ENCODE peak calls at places on chromosomes 2 and 18, in seven cellular contexts. L, J, F, N, Y, D and Q are unnamed samples.

GRCh38 chr2:5756266-5756665 is 64.1 kb downstream of the SOX11 start:
- DNase-seq in F (no peak), D (no peak), L (no peak), N (no peak), Y (no peak), J (no peak), Q (no peak)

GRCh38 chr2:105038383-105039061 is 653 bp downstream of the MRPS9 start:
- DNase-seq in Y (no peak), J (peak), D (no peak), L (no peak), N (peak), F (no peak), Q (no peak)

GRCh38 chr2:106575955-106576354 is 88.8 kb downstream of the CD8B2 start:
- DNase-seq in N (no peak), J (peak), Y (no peak), D (no peak), L (no peak), F (no peak), Q (no peak)

GRCh38 chr2:232028631-232029030 is 67.1 kb downstream of the DIS3L2 start:
- DNase-seq in L (no peak), J (peak), D (no peak), F (no peak), Y (no peak), N (no peak), Q (no peak)

GRCh38 chr2:233832869-233833812 is 21.2 kb downstream of the HJURP start:
- DNase-seq in J (peak), F (peak), D (peak), N (no peak), Y (peak), L (no peak), Q (peak)

GRCh38 chr2:56102866-56103265 is 80.9 kb upstream of the CCDC85A start:
- DNase-seq in J (peak), N (no peak), D (no peak), F (no peak), L (no peak), Y (no peak), Q (no peak)

GRCh38 chr2:217954469-217954868 is 48.3 kb downstream of the TNS1 start:
- DNase-seq in D (no peak), N (no peak), J (no peak), L (no peak), F (no peak), Y (no peak), Q (no peak)

GRCh38 chr2:237449193-237449797 is 35.3 kb upstream of the COL6A3 start:
- DNase-seq in L (no peak), F (no peak), J (peak), Y (peak), N (no peak), D (no peak), Q (no peak)

GRCh38 chr2:62765619-62766376 is 60.3 kb downstream of the EHBP1 start:
- DNase-seq in J (no peak), D (no peak), F (no peak), L (no peak), Y (no peak), N (no peak), Q (no peak)

GRCh38 chr18:11110509-11110908 is 38.9 kb downstream of the PIEZO2 start:
- DNase-seq in Y (no peak), F (no peak), N (no peak), D (no peak), L (no peak), J (no peak), Q (no peak)

GRCh38 chr2:18650221-18650620 is 60.9 kb upstream of the NT5C1B start:
- DNase-seq in N (no peak), F (no peak), J (no peak), Y (no peak), D (no peak), L (no peak), Q (no peak)

GRCh38 chr2:238167344-238167715 is 8.6 kb downstream of the ERFE start:
- DNase-seq in F (no peak), N (no peak), D (no peak), Y (peak), J (no peak), L (no peak), Q (no peak)

GRCh38 chr2:102112692-102113665 is 29.6 kb upstream of the IL1R1 start:
- DNase-seq in F (no peak), N (no peak), Y (no peak), D (no peak), J (peak), L (no peak), Q (no peak)

GRCh38 chr2:16218651-16219050 is 278.3 kb downstream of the MYCN start:
- DNase-seq in N (peak), Y (no peak), F (peak), D (peak), L (no peak), J (no peak), Q (peak)

GRCh38 chr2:234643407-234643806 is 146.5 kb upstream of the ARL4C start:
- DNase-seq in J (peak), Y (no peak), D (no peak), F (peak), L (no peak), N (no peak), Q (no peak)

GRCh38 chr2:239253264-239253663 is 147.6 kb downstream of the HDAC4 start:
- DNase-seq in J (no peak), F (peak), Y (no peak), N (no peak), D (no peak), L (no peak), Q (peak)

GRCh38 chr18:63963610-63964256 is 6.1 kb upstream of the SERPINB8 start:
- DNase-seq in D (peak), L (peak), F (peak), J (peak), N (peak), Y (no peak), Q (peak)

GRCh38 chr2:199950396-199950795 is 4.9 kb downstream of the TYW5 start:
- DNase-seq in J (no peak), Y (no peak), D (no peak), F (no peak), L (no peak), N (no peak), Q (no peak)

GRCh38 chr2:102789349-102790085 is 27.7 kb downstream of the TMEM182 start:
- DNase-seq in F (no peak), L (no peak), N (no peak), J (no peak), D (no peak), Y (no peak), Q (no peak)

GRCh38 chr2:26847663-26848335 is at the start of gene DPYSL5:
- DNase-seq in F (no peak), Y (no peak), J (no peak), D (peak), L (no peak), N (no peak), Q (peak)

GRCh38 chr2:233047667-233048066 is 12.5 kb upstream of the INPP5D start:
- DNase-seq in F (no peak), D (no peak), Y (peak), J (no peak), L (no peak), N (no peak), Q (no peak)

GRCh38 chr2:204019572-204020501 is 83.3 kb downstream of the ICOS start:
- DNase-seq in F (no peak), J (no peak), L (no peak), Y (no peak), N (no peak), D (no peak), Q (no peak)

GRCh38 chr2:160368988-160369935 is 124.3 kb downstream of the RBMS1 start:
- DNase-seq in Y (no peak), L (no peak), J (peak), N (no peak), F (no peak), D (no peak), Q (no peak)

GRCh38 chr2:111715987-111716900 is 167.7 kb downstream of the ANAPC1 start:
- DNase-seq in J (no peak), D (no peak), L (no peak), N (no peak), F (no peak), Y (no peak), Q (no peak)

DNA sequence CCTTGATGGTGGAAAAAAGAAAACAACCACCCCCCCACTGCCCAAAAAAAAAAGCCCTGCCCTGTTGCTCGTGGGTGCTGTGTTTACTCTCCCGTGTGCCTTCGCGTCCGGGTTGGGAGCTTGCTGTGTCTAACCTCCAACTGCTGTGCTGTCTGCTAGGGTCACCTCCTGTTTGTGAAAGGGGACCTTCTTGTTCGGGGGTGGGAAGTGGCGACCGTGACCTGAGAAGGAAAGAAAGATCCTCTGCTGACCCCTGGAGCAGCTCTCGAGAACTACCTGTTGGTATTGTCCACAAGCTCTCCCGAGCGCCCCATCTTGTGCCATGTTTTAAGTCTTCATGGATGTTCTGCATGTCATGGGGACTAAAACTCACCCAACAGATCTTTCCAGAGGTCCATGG is 28.0 kb downstream of the MAL start:
- DNase-seq in F (no peak), D (peak), L (peak), J (no peak), Y (no peak), N (no peak), Q (no peak)
- TF ChIP-seq CTCF in F (no peak), D (peak), L (no peak), J (no peak), Y (no peak), N (no peak), Q (peak)

GRCh38 chr18:286515-287310 is 18.9 kb upstream of the THOC1 start:
- DNase-seq in F (no peak), N (no peak), D (no peak), L (no peak), J (peak), Y (no peak), Q (no peak)
- TF ChIP-seq CTCF in F (peak), N (peak), D (peak), L (no peak), J (peak), Y (no peak), Q (no peak)

DNA sequence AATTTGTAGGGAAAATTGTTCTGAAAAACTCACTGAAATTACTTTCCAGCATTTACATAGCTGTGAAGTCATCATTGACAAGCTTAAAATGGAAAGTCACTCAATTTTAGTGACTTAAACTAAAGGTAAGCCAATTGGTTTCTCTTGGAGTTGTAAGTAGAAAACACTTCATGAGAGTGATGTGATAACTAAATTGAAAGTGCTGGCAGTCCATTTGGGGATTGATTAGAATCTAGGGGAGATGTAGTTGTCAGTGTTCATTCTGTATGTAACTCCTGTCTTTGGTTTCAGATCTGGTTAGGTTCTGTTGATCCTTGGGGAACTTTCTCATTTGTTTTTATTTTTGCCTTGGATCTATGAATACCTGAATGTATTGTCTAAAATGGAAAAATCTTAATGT is 53.8 kb downstream of the COX7A2L start:
- DNase-seq in L (no peak), N (no peak), D (no peak), J (no peak), Y (no peak), F (no peak), Q (no peak)
- TF ChIP-seq CTCF in L (no peak), N (no peak), D (no peak), J (no peak), Y (no peak), F (no peak), Q (no peak)

GRCh38 chr2:54650612-54651011 is 72.8 kb upstream of the EML6 start:
- DNase-seq in D (no peak), F (no peak), Y (no peak), L (no peak), J (no peak), N (no peak), Q (no peak)

GRCh38 chr2:54649191-54649590 is 74.3 kb upstream of the EML6 start:
- DNase-seq in L (no peak), F (no peak), D (no peak), N (no peak), J (no peak), Y (no peak), Q (no peak)

GRCh38 chr2:54649633-54650032 is 73.8 kb upstream of the EML6 start:
- DNase-seq in L (no peak), D (no peak), F (no peak), Y (no peak), N (no peak), J (no peak), Q (no peak)

GRCh38 chr2:54652540-54652939 is 70.9 kb upstream of the EML6 start:
- DNase-seq in D (no peak), Y (no peak), N (no peak), L (no peak), F (no peak), J (no peak), Q (no peak)

DNA sequence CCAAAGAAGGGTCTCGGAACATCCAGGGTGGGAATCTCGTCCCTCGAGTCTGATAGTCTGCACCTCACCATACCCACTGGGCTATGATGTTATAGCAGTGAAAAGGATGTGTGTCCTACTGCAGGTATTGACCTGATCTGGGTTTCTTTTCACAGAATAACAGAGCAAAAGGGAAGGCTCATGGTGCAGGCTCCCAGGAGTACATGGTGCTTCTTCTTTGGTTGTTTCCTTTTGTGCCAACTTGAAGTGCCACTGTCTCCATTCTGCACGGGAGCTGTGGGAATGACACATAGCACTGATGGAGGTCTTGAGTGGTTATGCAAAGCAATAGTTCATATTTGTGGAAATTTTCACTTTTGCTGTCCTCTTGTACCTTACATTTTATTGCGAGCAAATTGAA is 72.2 kb upstream of the EML6 start:
- DNase-seq in L (no peak), N (no peak), Y (no peak), F (no peak), D (no peak), J (no peak), Q (no peak)
- TF ChIP-seq CTCF in L (no peak), N (no peak), Y (no peak), F (no peak), D (no peak), J (no peak), Q (no peak)

GRCh38 chr2:75892490-75892889 is 181.8 kb upstream of the GCFC2 start:
- DNase-seq in Y (no peak), N (no peak), D (no peak), J (no peak), L (no peak), F (no peak), Q (no peak)

GRCh38 chr2:75894170-75894569 is 183.5 kb upstream of the GCFC2 start:
- DNase-seq in F (no peak), D (no peak), J (no peak), L (no peak), Y (no peak), N (no peak), Q (no peak)

GRCh38 chr2:75896779-75897366 is 186.2 kb upstream of the GCFC2 start:
- DNase-seq in N (peak), J (no peak), D (peak), F (peak), L (no peak), Y (no peak), Q (peak)
- TF ChIP-seq CTCF in N (peak), J (no peak), D (peak), F (peak), L (no peak), Y (no peak), Q (peak)

GRCh38 chr18:47036927-47037605 is 1.6 kb upstream of the ELOA2 start:
- DNase-seq in F (no peak), L (no peak), Y (no peak), N (no peak), J (no peak), D (no peak), Q (no peak)

GRCh38 chr18:47035156-47035671 is at the start of gene ELOA2:
- DNase-seq in J (no peak), F (no peak), Y (no peak), L (no peak), D (no peak), N (no peak), Q (no peak)

GRCh38 chr18:47040982-47041381 is 5.6 kb upstream of the ELOA2 start:
- DNase-seq in Y (no peak), D (no peak), L (no peak), N (no peak), F (no peak), J (no peak), Q (no peak)

GRCh38 chr18:47032945-47033344 is 2.5 kb downstream of the ELOA2 start:
- DNase-seq in F (no peak), N (no peak), L (no peak), J (no peak), D (no peak), Y (no peak), Q (no peak)

GRCh38 chr18:47036298-47036874 is 965 bp upstream of the ELOA2 start:
- DNase-seq in N (peak), F (peak), D (no peak), Y (no peak), L (no peak), J (peak), Q (peak)
- TF ChIP-seq CTCF in N (no peak), F (peak), D (peak), Y (no peak), L (no peak), J (peak), Q (peak)

GRCh38 chr2:119859528-119859927 is 99.8 kb downstream of the PTPN4 start:
- DNase-seq in F (no peak), D (no peak), J (no peak), Y (no peak), N (no peak), L (no peak), Q (no peak)
- TF ChIP-seq CTCF in F (no peak), D (no peak), J (no peak), Y (no peak), N (no peak), L (no peak), Q (no peak)

DNA sequence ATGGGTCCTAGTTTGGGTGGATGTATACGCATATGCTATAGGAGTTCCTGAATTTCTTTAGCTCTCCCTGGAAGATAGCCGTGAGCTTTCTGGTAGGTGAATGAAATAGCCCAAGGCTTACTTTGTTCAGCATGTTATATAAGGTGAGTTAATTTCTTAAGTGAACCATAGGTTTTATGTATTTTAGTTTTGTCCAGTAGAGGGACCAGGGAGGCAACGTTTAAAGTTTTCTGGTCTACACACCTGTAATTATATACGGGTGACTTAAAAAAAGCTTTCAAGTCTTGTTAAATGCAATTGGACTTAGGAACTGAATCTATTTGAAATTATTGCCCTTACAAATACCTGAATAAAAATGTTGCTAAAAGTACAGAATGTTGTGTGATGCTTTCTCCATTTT is 402.5 kb upstream of the DDX18 start:
- DNase-seq in L (no peak), N (no peak), D (no peak), F (no peak), Y (no peak), J (no peak), Q (no peak)
- TF ChIP-seq CTCF in L (no peak), N (peak), D (peak), F (peak), Y (no peak), J (no peak), Q (no peak)